ENCODE peak calls at places on chromosome 17, in seven cellular contexts. Z, L, X, K, H, W and I are unnamed samples. For H3K4me1, the result is how much of the 10 kb centered on the place peaks cover.

GRCh38 chr17:76193616-76194015 is 46.7 kb downstream of the RNF157 start:
- DNase-seq in L (no peak), H (no peak), K (no peak), X (no peak), W (no peak), Z (no peak), I (no peak)

GRCh38 chr17:77720946-77721822 is 237.3 kb upstream of the TNRC6C start:
- DNase-seq in L (no peak), W (no peak), X (no peak), K (no peak), H (no peak), Z (no peak), I (no peak)

GRCh38 chr17:38464251-38464722 is 36.0 kb downstream of the ARHGAP23 start:
- DNase-seq in L (no peak), H (peak), W (peak), Z (no peak), K (no peak), X (no peak), I (no peak)

GRCh38 chr17:347309-347708 is 5.3 kb downstream of the RPH3AL start:
- DNase-seq in L (no peak), X (peak), K (no peak), Z (no peak), H (no peak), W (no peak), I (no peak)

GRCh38 chr17:4554441-4554996 is 665 bp downstream of the MYBBP1A start:
- DNase-seq in X (no peak), K (no peak), W (no peak), L (no peak), Z (no peak), H (peak), I (no peak)

GRCh38 chr17:77926144-77926543 is 32.4 kb upstream of the TNRC6C start:
- DNase-seq in L (no peak), Z (no peak), H (no peak), X (no peak), W (no peak), K (no peak), I (no peak)

GRCh38 chr17:30468465-30468864 is 8.7 kb upstream of the GOSR1 start:
- DNase-seq in W (no peak), Z (no peak), K (no peak), X (no peak), L (no peak), H (no peak), I (no peak)

GRCh38 chr17:57682667-57683066 is 62.4 kb downstream of the CCDC182 start:
- DNase-seq in K (no peak), Z (no peak), L (no peak), W (no peak), X (no peak), H (no peak), I (no peak)

GRCh38 chr17:73765824-73766563 is 121.7 kb upstream of the SDK2 start:
- DNase-seq in L (no peak), Z (no peak), K (no peak), X (peak), H (no peak), W (no peak), I (no peak)

GRCh38 chr17:34826332-34826731 is 134.9 kb downstream of the CCT6B start:
- DNase-seq in W (peak), X (no peak), L (no peak), H (no peak), K (no peak), Z (no peak), I (no peak)

GRCh38 chr17:78231991-78232759 is 744 bp downstream of the TMEM235 start:
- DNase-seq in H (no peak), Z (no peak), L (no peak), X (no peak), W (peak), K (no peak), I (no peak)

GRCh38 chr17:33725675-33726271 is 432.7 kb upstream of the ASIC2 start:
- DNase-seq in H (peak), Z (peak), L (peak), X (no peak), W (peak), K (no peak), I (no peak)

GRCh38 chr17:29584452-29585079 is 4.9 kb downstream of the GIT1 start:
- DNase-seq in L (no peak), H (peak), X (peak), W (no peak), K (no peak), Z (peak), I (no peak)

GRCh38 chr17:44636562-44636961 is 19.7 kb upstream of the MEIOC start:
- DNase-seq in X (no peak), K (no peak), L (peak), Z (no peak), H (no peak), W (peak), I (peak)

GRCh38 chr17:29038511-29039300 is 4.2 kb upstream of the PIPOX start:
- DNase-seq in X (no peak), H (no peak), K (no peak), Z (no peak), W (no peak), L (no peak), I (peak)

GRCh38 chr17:38352245-38353083 is 820 bp downstream of the SOCS7 start:
- DNase-seq in L (peak), K (peak), H (peak), X (no peak), W (peak), Z (peak), I (peak)

GRCh38 chr17:45971698-45972141 is 27.3 kb upstream of the STH start:
- DNase-seq in L (no peak), H (no peak), X (no peak), Z (no peak), W (no peak), K (no peak), I (no peak)

GRCh38 chr17:69375229-69375628 is 39.3 kb upstream of the MAP2K6 start:
- DNase-seq in H (no peak), L (no peak), Z (no peak), X (no peak), K (no peak), W (no peak), I (no peak)

GRCh38 chr17:55524440-55525220 is 13.4 kb upstream of the SMIM36 start:
- DNase-seq in L (no peak), H (no peak), Z (no peak), K (no peak), X (no peak), W (no peak), I (no peak)

GRCh38 chr17:74833501-74834361 is 26.0 kb downstream of the GRIN2C start:
- DNase-seq in L (no peak), K (peak), Z (no peak), X (no peak), W (peak), H (peak), I (peak)

GRCh38 chr17:36474571-36474970 is 11.9 kb upstream of the ZNHIT3 start:
- DNase-seq in Z (no peak), X (no peak), W (no peak), K (no peak), H (no peak), L (no peak), I (no peak)

GRCh38 chr17:34306466-34306865 is 12.8 kb upstream of the CCL8 start:
- DNase-seq in X (no peak), K (no peak), L (peak), Z (no peak), H (peak), W (peak), I (peak)

GRCh38 chr17:72301887-72302286 is 181.1 kb downstream of the SOX9 start:
- DNase-seq in L (no peak), X (no peak), H (no peak), W (no peak), K (no peak), Z (no peak), I (no peak)

GRCh38 chr17:79341816-79342215 is 267.2 kb downstream of the ENGASE start:
- DNase-seq in W (no peak), Z (no peak), K (no peak), H (no peak), L (no peak), X (peak), I (no peak)
- H3K4me1 ChIP-seq in W (under half), Z (under half), K (under half), H (under half), L (under half), X (under half), I (under half)

GRCh38 chr17:16882243-16882925 is 89.5 kb downstream of the TNFRSF13B start:
- DNase-seq in Z (no peak), K (no peak), L (no peak), H (no peak), X (peak), W (no peak), I (no peak)

GRCh38 chr17:16880121-16880842 is 91.6 kb downstream of the TNFRSF13B start:
- DNase-seq in L (no peak), X (peak), W (no peak), K (no peak), Z (no peak), H (no peak), I (no peak)

GRCh38 chr17:16879686-16880085 is 92.2 kb downstream of the TNFRSF13B start:
- DNase-seq in K (no peak), H (no peak), X (peak), L (no peak), Z (no peak), W (no peak), I (no peak)

GRCh38 chr17:16881239-16881924 is 90.5 kb downstream of the TNFRSF13B start:
- DNase-seq in X (peak), Z (no peak), L (no peak), W (no peak), K (no peak), H (no peak), I (no peak)

DNA sequence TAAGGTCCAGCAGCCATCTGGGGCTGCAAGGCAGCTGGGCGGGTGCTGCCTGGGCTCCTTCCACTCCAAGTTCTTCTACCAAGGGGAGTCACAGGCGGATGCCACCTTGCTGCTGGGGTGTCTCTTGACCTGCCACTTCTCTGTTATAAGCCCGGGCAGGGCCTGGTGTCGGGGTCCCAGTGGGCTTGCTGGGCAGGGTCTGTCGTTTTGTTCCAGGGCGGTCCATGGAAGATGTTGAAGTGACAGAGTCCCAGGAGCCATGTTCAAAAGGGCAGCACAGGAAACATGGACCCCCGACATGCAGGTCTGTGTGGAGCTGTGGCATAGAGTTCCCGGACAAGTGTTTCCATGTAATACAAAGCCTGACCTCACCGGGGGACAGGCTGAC is 91.1 kb downstream of the TNFRSF13B start:
- DNase-seq in X (peak), H (no peak), Z (no peak), W (no peak), L (no peak), K (no peak), I (no peak)
- H3K4me3 ChIP-seq in X (no peak), H (no peak), Z (no peak), W (no peak), L (no peak), K (no peak), I (no peak)

DNA sequence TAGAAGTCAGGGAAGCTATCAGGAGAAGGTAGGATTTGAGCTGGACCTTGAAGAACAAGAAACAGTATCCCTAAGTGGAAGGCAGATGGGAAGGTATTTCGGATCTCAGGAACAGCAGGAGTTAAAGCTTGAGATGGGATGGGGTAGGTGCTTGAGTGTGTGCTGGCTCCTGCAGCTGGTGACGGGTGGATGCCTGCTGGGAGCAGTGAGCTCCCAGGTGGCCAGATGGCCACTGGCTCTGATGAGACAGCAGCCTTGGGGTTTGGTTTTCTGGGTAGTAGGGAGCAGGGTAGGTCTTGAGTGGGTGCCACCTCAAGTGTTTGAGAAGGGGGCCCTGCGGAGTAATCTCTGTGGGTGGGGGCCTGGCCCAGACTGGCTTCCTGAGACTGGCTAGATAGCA is 10.3 kb downstream of the EPN2 start:
- DNase-seq in W (no peak), Z (no peak), H (no peak), X (no peak), L (no peak), K (peak), I (no peak)
- H3K4me1 ChIP-seq in W (under half), Z (under half), H (under half), X (under half), L (under half), K (under half), I (under half)

DNA sequence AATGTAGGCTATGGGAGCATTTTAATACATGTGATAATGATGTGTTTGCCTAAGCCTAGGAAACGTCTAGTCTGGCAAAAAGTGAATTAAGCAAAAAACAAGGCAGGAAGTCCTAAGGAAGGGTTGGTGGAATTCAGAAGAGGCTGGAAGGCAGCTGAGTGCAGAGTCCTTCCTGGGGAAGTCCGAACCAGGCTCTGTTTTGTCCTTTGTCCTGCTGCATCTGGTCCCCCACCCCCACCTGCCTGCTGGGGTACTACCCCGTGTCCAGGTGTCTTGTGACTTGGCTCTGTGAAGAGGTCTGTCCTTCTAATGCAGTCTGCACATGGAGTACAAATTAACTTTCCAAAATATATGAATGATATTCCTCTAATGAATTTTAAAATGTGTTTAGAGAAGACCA is 1.6 kb upstream of the MYH10 start:
- DNase-seq in K (no peak), H (peak), W (no peak), L (no peak), Z (no peak), X (no peak), I (no peak)
- H3K4me3 ChIP-seq in K (no peak), H (no peak), W (no peak), L (no peak), Z (no peak), X (no peak), I (no peak)

GRCh38 chr17:80259642-80260535 is 763 bp upstream of the RNF213 start:
- DNase-seq in K (peak), W (peak), L (peak), X (peak), Z (peak), H (peak), I (peak)

GRCh38 chr17:80256034-80256350 is 4.7 kb upstream of the RNF213 start:
- DNase-seq in L (no peak), W (no peak), K (no peak), H (no peak), Z (no peak), X (no peak), I (no peak)

GRCh38 chr17:80260791-80261158 is at the start of gene RNF213:
- DNase-seq in Z (peak), X (peak), W (peak), L (peak), H (peak), K (peak), I (no peak)

GRCh38 chr17:80254396-80255241 is 6.0 kb upstream of the RNF213 start:
- DNase-seq in W (peak), H (peak), Z (peak), K (peak), X (peak), L (peak), I (peak)

DNA sequence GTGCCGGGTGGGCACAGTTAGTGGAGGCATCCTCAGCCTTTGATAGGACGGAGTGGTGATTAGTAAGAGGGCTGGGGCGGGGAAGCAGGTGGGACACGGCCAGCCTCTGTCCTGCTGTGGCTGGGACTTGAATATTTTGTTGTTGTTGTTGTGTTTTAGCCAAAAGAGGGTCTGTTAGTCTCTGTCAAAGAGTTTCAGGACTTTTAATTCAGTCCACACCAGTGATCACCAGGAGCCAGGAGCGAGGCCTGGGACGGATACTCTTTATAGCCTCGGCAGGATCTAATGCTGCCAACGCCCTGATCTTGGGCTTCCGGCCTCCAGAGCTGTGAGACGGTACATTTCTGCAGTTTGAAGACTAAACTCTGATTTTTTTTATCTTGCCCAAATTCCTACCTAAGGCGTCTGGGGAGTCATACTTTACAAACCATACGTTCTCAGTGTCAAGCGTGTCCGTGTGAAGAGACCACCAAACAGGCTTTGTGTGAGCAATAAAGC is 2.9 kb upstream of the RNF213 start:
- DNase-seq in W (no peak), H (no peak), X (peak), Z (no peak), K (no peak), L (no peak), I (no peak)
- H3K4me1 ChIP-seq in W (under half), H (under half), X (under half), Z (under half), K (under half), L (under half), I (under half)

DNA sequence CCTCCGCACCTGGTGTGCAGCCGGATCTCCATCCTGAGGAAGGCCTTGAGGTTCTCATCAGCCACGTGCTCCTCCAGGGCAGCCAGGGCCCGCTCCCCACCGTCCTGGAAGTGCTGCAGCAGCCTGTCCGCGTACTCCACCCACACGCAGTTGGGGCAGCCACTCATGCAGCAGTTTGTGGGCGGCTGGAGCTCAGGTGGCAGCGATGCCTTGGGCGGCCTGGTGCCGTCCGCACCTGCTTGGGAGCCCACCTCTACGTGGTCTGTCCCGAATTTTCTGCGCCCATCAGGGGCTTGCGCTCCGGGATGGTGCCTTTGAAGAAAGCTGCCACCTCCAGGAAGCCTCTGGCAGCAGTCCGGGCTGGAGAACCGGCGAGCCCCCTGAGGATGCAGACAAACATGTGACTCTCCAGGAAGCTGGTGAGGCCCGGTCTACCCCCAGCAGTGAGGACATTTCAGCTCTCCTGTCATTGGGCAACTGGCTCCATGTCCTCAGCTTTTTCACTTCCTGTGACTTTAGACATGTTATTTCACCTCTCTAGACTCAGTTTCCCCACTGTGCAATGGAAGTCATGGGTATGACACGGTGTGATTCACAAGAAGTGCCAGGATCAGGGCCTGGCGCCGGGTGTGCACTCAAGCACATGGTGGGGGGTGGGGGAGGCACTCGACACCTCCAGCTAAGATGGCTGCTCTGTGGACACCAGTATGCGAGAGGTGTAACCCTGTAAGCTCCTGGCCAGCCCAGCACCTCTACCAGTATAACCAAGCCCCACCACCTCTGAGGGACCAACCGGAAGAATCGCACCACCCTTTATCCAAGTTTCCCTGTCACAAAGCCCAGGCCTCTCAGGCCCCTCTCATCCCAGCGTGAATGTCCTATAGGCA is 957 bp downstream of the OXLD1 start:
- DNase-seq in L (no peak), W (peak), Z (no peak), X (no peak), K (no peak), H (no peak), I (no peak)
- H3K4me3 ChIP-seq in L (peak), W (peak), Z (peak), X (peak), K (peak), H (peak), I (peak)

GRCh38 chr17:64147110-64148016 is 17.4 kb upstream of the ERN1 start:
- DNase-seq in H (peak), Z (no peak), W (peak), L (peak), X (no peak), K (no peak), I (peak)

GRCh38 chr17:64149196-64149595 is 19.3 kb upstream of the ERN1 start:
- DNase-seq in X (no peak), W (no peak), L (no peak), Z (no peak), K (no peak), H (no peak), I (no peak)

GRCh38 chr17:64148017-64148631 is 18.2 kb upstream of the ERN1 start:
- DNase-seq in X (no peak), H (peak), W (peak), L (peak), Z (peak), K (no peak), I (peak)

GRCh38 chr17:64150237-64151015 is 20.5 kb upstream of the ERN1 start:
- DNase-seq in X (peak), K (peak), Z (peak), L (no peak), H (peak), W (peak), I (no peak)

DNA sequence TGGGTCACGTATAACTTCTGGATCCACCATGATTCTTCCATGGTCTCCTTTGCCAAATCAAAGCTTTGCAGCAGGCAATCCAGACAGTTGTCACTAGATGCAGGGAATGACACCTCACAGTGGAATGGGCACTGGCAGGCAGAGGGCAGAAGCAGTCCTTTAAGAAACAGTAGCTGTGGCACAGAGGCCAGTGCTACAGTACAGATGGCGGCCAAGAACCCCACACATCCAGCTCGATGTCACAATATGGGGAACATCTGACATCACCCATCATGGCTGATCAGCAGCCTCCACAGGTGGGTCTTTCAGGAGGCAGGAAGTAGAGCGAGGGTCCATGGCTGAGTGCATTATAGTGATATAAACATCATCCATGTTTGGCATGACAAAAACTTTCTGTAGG is 18.8 kb upstream of the ERN1 start:
- DNase-seq in K (no peak), L (no peak), Z (no peak), X (no peak), H (peak), W (peak), I (no peak)
- H3K4me1 ChIP-seq in K (under half), L (under half), Z (under half), X (under half), H (under half), W (under half), I (under half)